ENCODE peak calls at places on chromosome 10, in eight cellular contexts. R is cardiac fibroblast; E is AG08395; J is NCI-H446; Y is stromal cell of bone marrow; U is NCI-H460; Q is effector memory CD8-positive, alpha-beta T cell; T is suprapubic skin. A is an unnamed sample.

GRCh38 chr10:46223064-46223480 is 63.7 kb upstream of the ANTXRL start:
- DNase-seq in R (no peak), E (no peak), J (no peak), Y (no peak), U (no peak), Q (no peak), T (peak; percentile 55), A (no peak)

GRCh38 chr10:14481752-14482151 is 151.0 kb upstream of the FRMD4A start:
- DNase-seq in R (peak; percentile 57), E (no peak), J (no peak), Y (no peak), U (no peak), Q (no peak), T (no peak), A (no peak)

GRCh38 chr10:11539191-11539868 is 72.1 kb downstream of the USP6NL start:
- DNase-seq in R (peak; percentile 70), E (peak; percentile 18), J (no peak), Y (peak; percentile 59), U (no peak), Q (no peak), T (no peak), A (peak; percentile 69)

GRCh38 chr10:87622290-87623004 is 37.2 kb upstream of the PAPSS2 start:
- DNase-seq in R (no peak), E (no peak), J (no peak), Y (no peak), U (no peak), Q (no peak), T (no peak), A (no peak)

GRCh38 chr10:13499150-13499549 is 29.7 kb downstream of the BEND7 start:
- DNase-seq in R (no peak), E (no peak), J (no peak), Y (no peak), U (no peak), Q (no peak), T (no peak), A (no peak)

GRCh38 chr10:99438890-99439289 is 8.5 kb upstream of the GOT1 start:
- DNase-seq in R (no peak), E (no peak), J (no peak), Y (no peak), U (no peak), Q (no peak), T (no peak), A (no peak)

GRCh38 chr10:88386878-88387773 is 196.0 kb downstream of the RNLS start:
- DNase-seq in R (peak; percentile 89), E (peak; percentile 45), J (peak; percentile 2), Y (peak; percentile 67), U (no peak), Q (no peak), T (no peak), A (peak; percentile 76)

GRCh38 chr10:50346947-50347346 is 95.6 kb upstream of the ASAH2 start:
- DNase-seq in R (peak; percentile 26), E (no peak), J (no peak), Y (no peak), U (no peak), Q (no peak), T (no peak), A (no peak)

GRCh38 chr10:3099291-3100092 is 32.1 kb downstream of the PFKP start:
- DNase-seq in R (peak; percentile 87), E (peak; percentile 60), J (no peak), Y (peak; percentile 59), U (no peak), Q (no peak), T (no peak), A (peak; percentile 86)

GRCh38 chr10:13371879-13372470 is 23.9 kb upstream of the SEPHS1 start:
- DNase-seq in R (peak; percentile 87), E (peak; percentile 95), J (peak; percentile 84), Y (peak; percentile 80), U (peak; percentile 83), Q (peak; percentile 51), T (peak; percentile 76), A (peak; percentile 85)

A was measured in fibroblast of the aortic adventitia.